ENCODE peak calls at places on chromosomes 13 and 19, in five cellular contexts. N is HCT116, S is GM12878, U is K562, I is HepG2. T is an unnamed sample.

GRCh38 chr13:51838235-51838846 is 6.6 kb downstream of the TMEM272 start:
- DNase-seq in N (no peak), S (no peak), U (no peak), I (no peak), T (no peak)

GRCh38 chr13:20489185-20489820 is 36.4 kb downstream of the CRYL1 start:
- DNase-seq in N (peak), S (no peak), U (no peak), I (no peak), T (no peak)

GRCh38 chr19:33248104-33248503 is 22.5 kb upstream of the SLC7A10 start:
- DNase-seq in N (no peak), S (no peak), U (no peak), I (no peak), T (no peak)

GRCh38 chr13:22220186-22221160 is 549.6 kb downstream of the FGF9 start:
- DNase-seq in N (no peak), S (no peak), U (no peak), I (no peak), T (no peak)

GRCh38 chr19:4454952-4455738 is 2.4 kb downstream of the UBXN6 start:
- DNase-seq in N (no peak), S (no peak), U (peak), I (no peak), T (no peak)

GRCh38 chr13:67620665-67621064 is 390.5 kb upstream of the PCDH9 start:
- DNase-seq in N (no peak), S (no peak), U (no peak), I (no peak), T (no peak)

GRCh38 chr13:50580684-50581305 is 262.7 kb downstream of the DLEU7 start:
- DNase-seq in N (no peak), S (no peak), U (no peak), I (no peak), T (no peak)

GRCh38 chr13:70613295-70613694 is 505.0 kb upstream of the KLHL1 start:
- DNase-seq in N (no peak), S (no peak), U (no peak), I (no peak), T (no peak)

GRCh38 chr13:33640832-33641231 is 177.1 kb upstream of the RFC3 start:
- DNase-seq in N (no peak), S (no peak), U (no peak), I (peak), T (no peak)

GRCh38 chr19:12785431-12786011 is 5.8 kb upstream of the JUNB start:
- DNase-seq in N (no peak), S (no peak), U (no peak), I (no peak), T (no peak)

GRCh38 chr13:81406639-81407292 is 1065.8 kb upstream of the SPRY2 start:
- DNase-seq in N (no peak), S (peak), U (no peak), I (no peak), T (no peak)

GRCh38 chr13:36601186-36601585 is 72.6 kb upstream of the SERTM1 start:
- DNase-seq in N (no peak), S (no peak), U (no peak), I (no peak), T (no peak)

GRCh38 chr19:50479761-50480251 is 3.2 kb upstream of the GARIN5A start:
- DNase-seq in N (no peak), S (no peak), U (no peak), I (no peak), T (no peak)

GRCh38 chr13:39783051-39783450 is 127.6 kb downstream of the COG6 start:
- DNase-seq in N (no peak), S (no peak), U (no peak), I (no peak), T (no peak)

GRCh38 chr13:43787998-43788397 is 1.2 kb upstream of the ENOX1 start:
- DNase-seq in N (peak), S (no peak), U (no peak), I (no peak), T (no peak)

GRCh38 chr13:110304256-110304655 is 2.7 kb downstream of the COL4A1 start:
- DNase-seq in N (no peak), S (no peak), U (no peak), I (no peak), T (no peak)

GRCh38 chr13:113297370-113297871 is 382 bp downstream of the LAMP1 start:
- DNase-seq in N (no peak), S (no peak), U (peak), I (no peak), T (no peak)

GRCh38 chr19:2602391-2603181 is 99.9 kb downstream of the GNG7 start:
- DNase-seq in N (no peak), S (no peak), U (no peak), I (no peak), T (no peak)

GRCh38 chr19:48964205-48965032 is 690 bp upstream of the FTL start:
- DNase-seq in N (no peak), S (no peak), U (no peak), I (peak), T (peak)

GRCh38 chr19:4052114-4052992 is 14.3 kb downstream of the ZBTB7A start:
- DNase-seq in N (no peak), S (no peak), U (no peak), I (peak), T (no peak)

GRCh38 chr13:21053231-21053630 is 8.2 kb downstream of the LATS2 start:
- DNase-seq in N (no peak), S (no peak), U (no peak), I (no peak), T (no peak)

GRCh38 chr19:30717381-30717780 is 345.2 kb downstream of the ZNF536 start:
- DNase-seq in N (no peak), S (no peak), U (no peak), I (no peak), T (no peak)

GRCh38 chr19:1064661-1065605 is 2.0 kb upstream of the ARHGAP45 start:
- DNase-seq in N (peak), S (no peak), U (no peak), I (no peak), T (peak)

GRCh38 chr13:86383151-86383550 is 583.9 kb upstream of the SLITRK6 start:
- DNase-seq in N (no peak), S (no peak), U (no peak), I (no peak), T (no peak)

GRCh38 chr13:73809561-73809960 is 324.6 kb downstream of the KLF12 start:
- DNase-seq in N (no peak), S (no peak), U (no peak), I (no peak), T (no peak)

GRCh38 chr13:112153846-112154245 is 86.9 kb downstream of the SOX1 start:
- DNase-seq in N (no peak), S (no peak), U (no peak), I (no peak), T (no peak)
- TF ChIP-seq YY1 in N (no peak), S (no peak), U (no peak), I (no peak), T (no peak)

GRCh38 chr19:43749898-43750297 is 4.9 kb downstream of the SMG9 start:
- DNase-seq in N (no peak), S (no peak), U (no peak), I (no peak), T (no peak)

GRCh38 chr19:43749152-43749551 is 5.6 kb downstream of the SMG9 start:
- DNase-seq in N (no peak), S (no peak), U (no peak), I (no peak), T (no peak)

GRCh38 chr19:43754312-43754561 is 525 bp downstream of the SMG9 start:
- DNase-seq in N (no peak), S (no peak), U (no peak), I (no peak), T (no peak)

GRCh38 chr19:43752287-43752875 is 2.4 kb downstream of the SMG9 start:
- DNase-seq in N (no peak), S (no peak), U (no peak), I (no peak), T (no peak)

GRCh38 chr19:43751466-43752220 is 3.1 kb downstream of the SMG9 start:
- DNase-seq in N (no peak), S (no peak), U (no peak), I (no peak), T (no peak)
- TF ChIP-seq SRF in N (no peak), S (no peak), U (no peak), I (no peak), T (no peak)

GRCh38 chr19:11422163-11423068 is 3.3 kb upstream of the RGL3 start:
- DNase-seq in N (no peak), S (peak), U (peak), I (no peak), T (peak)
- TF ChIP-seq YY1 in N (no peak), S (no peak), U (no peak), I (no peak), T (no peak)

GRCh38 chr19:36605101-36605838 is at the start of gene ZNF382:
- DNase-seq in N (no peak), S (peak), U (no peak), I (peak), T (peak)
- TF ChIP-seq SRF in N (no peak), S (no peak), U (no peak), I (no peak), T (no peak)

GRCh38 chr13:105655046-105655445 is 880.4 kb downstream of the EFNB2 start:
- DNase-seq in N (no peak), S (no peak), U (no peak), I (no peak), T (no peak)
- TF ChIP-seq YY1 in N (no peak), S (no peak), U (no peak), I (no peak), T (no peak)

GRCh38 chr13:106291006-106291405 is 244.5 kb downstream of the EFNB2 start:
- DNase-seq in N (no peak), S (no peak), U (no peak), I (no peak), T (no peak)
- TF ChIP-seq SRF in N (no peak), S (no peak), U (no peak), I (no peak), T (no peak)